ENCODE peak calls at places on chromosomes 5 and 9, in five cellular contexts. One of them, this sample, is unnamed.

GRCh38 chr5:121976979-121977378 is 15.2 kb downstream of the SRFBP1 start:
- DNase-seq in non-pigmented ciliary epithelial cell: peak
- DNase-seq in RPMI7951: peak
- DNase-seq in activated naive CD4-positive, alpha-beta T cell: no peak
- DNase-seq in GM13976: no peak
- DNase-seq in this sample: no peak

GRCh38 chr5:16489322-16489791 is 23.8 kb upstream of the ZNF622 start:
- DNase-seq in non-pigmented ciliary epithelial cell: no peak
- DNase-seq in RPMI7951: peak
- DNase-seq in activated naive CD4-positive, alpha-beta T cell: no peak
- DNase-seq in GM13976: no peak
- DNase-seq in this sample: no peak

GRCh38 chr9:38035873-38036272 is 33.2 kb downstream of the SHB start:
- DNase-seq in non-pigmented ciliary epithelial cell: no peak
- DNase-seq in RPMI7951: peak
- DNase-seq in activated naive CD4-positive, alpha-beta T cell: no peak
- DNase-seq in GM13976: no peak
- DNase-seq in this sample: no peak

GRCh38 chr5:2357309-2357708 is 394.2 kb downstream of the IRX2 start:
- DNase-seq in non-pigmented ciliary epithelial cell: no peak
- DNase-seq in RPMI7951: no peak
- DNase-seq in activated naive CD4-positive, alpha-beta T cell: no peak
- DNase-seq in GM13976: no peak
- DNase-seq in this sample: no peak

GRCh38 chr9:117714282-117714681 is 10.1 kb downstream of the TLR4 start:
- DNase-seq in non-pigmented ciliary epithelial cell: no peak
- DNase-seq in RPMI7951: no peak
- DNase-seq in activated naive CD4-positive, alpha-beta T cell: no peak
- DNase-seq in GM13976: no peak
- DNase-seq in this sample: peak

GRCh38 chr5:136036991-136037705 is 8.4 kb downstream of the TGFBI start:
- DNase-seq in non-pigmented ciliary epithelial cell: peak
- DNase-seq in RPMI7951: peak
- DNase-seq in activated naive CD4-positive, alpha-beta T cell: no peak
- DNase-seq in GM13976: no peak
- DNase-seq in this sample: no peak

GRCh38 chr9:87213948-87214347 is 266.6 kb upstream of the GAS1 start:
- DNase-seq in non-pigmented ciliary epithelial cell: no peak
- DNase-seq in RPMI7951: no peak
- DNase-seq in activated naive CD4-positive, alpha-beta T cell: no peak
- DNase-seq in GM13976: no peak
- DNase-seq in this sample: no peak

GRCh38 chr9:97714435-97714834 is 17.3 kb upstream of the XPA start:
- DNase-seq in non-pigmented ciliary epithelial cell: no peak
- DNase-seq in RPMI7951: peak
- DNase-seq in activated naive CD4-positive, alpha-beta T cell: no peak
- DNase-seq in GM13976: no peak
- DNase-seq in this sample: no peak

GRCh38 chr9:122158202-122158601 is 1.4 kb downstream of the NDUFA8 start:
- DNase-seq in non-pigmented ciliary epithelial cell: no peak
- DNase-seq in RPMI7951: peak
- DNase-seq in activated naive CD4-positive, alpha-beta T cell: no peak
- DNase-seq in GM13976: peak
- DNase-seq in this sample: peak

GRCh38 chr5:68217476-68217984 is 2.0 kb downstream of the PIK3R1 start:
- DNase-seq in non-pigmented ciliary epithelial cell: no peak
- DNase-seq in RPMI7951: peak
- DNase-seq in activated naive CD4-positive, alpha-beta T cell: no peak
- DNase-seq in GM13976: no peak
- DNase-seq in this sample: no peak